ENCODE peak calls at places on chromosomes 4 and X, in ten cellular contexts. One of them, this sample, is unnamed.

GRCh38 chr4:54687887-54688841 is 30.4 kb downstream of the KIT start:
- DNase-seq in GM13976: no peak
- DNase-seq in Caco-2: no peak
- DNase-seq in non-pigmented ciliary epithelial cell: peak; percentile 6
- DNase-seq in uterus: no peak
- DNase-seq in left ventricle myocardium inferior: no peak
- DNase-seq in left kidney: no peak
- DNase-seq in GM19239: no peak
- DNase-seq in naive thymus-derived CD8-positive, alpha-beta T cell: no peak
- DNase-seq in NCI-H1105: no peak
- DNase-seq in this sample: no peak

GRCh38 chr4:164959896-164960295 is 17.6 kb downstream of the TRIM61 start:
- DNase-seq in GM13976: no peak
- DNase-seq in Caco-2: no peak
- DNase-seq in non-pigmented ciliary epithelial cell: no peak
- DNase-seq in uterus: no peak
- DNase-seq in left ventricle myocardium inferior: no peak
- DNase-seq in left kidney: no peak
- DNase-seq in GM19239: no peak
- DNase-seq in naive thymus-derived CD8-positive, alpha-beta T cell: no peak
- DNase-seq in NCI-H1105: no peak
- DNase-seq in this sample: no peak

GRCh38 chrX:31593353-31593752 is 521.5 kb upstream of the FTHL17 start:
- DNase-seq in GM13976: no peak
- DNase-seq in Caco-2: no peak
- DNase-seq in non-pigmented ciliary epithelial cell: no peak
- DNase-seq in uterus: no peak
- DNase-seq in left ventricle myocardium inferior: no peak
- DNase-seq in left kidney: no peak
- DNase-seq in GM19239: no peak
- DNase-seq in naive thymus-derived CD8-positive, alpha-beta T cell: no peak
- DNase-seq in NCI-H1105: no peak
- DNase-seq in this sample: no peak

GRCh38 chrX:67334323-67334722 is 209.5 kb upstream of the AR start:
- DNase-seq in GM13976: no peak
- DNase-seq in Caco-2: no peak
- DNase-seq in non-pigmented ciliary epithelial cell: no peak
- DNase-seq in uterus: no peak
- DNase-seq in left ventricle myocardium inferior: no peak
- DNase-seq in left kidney: no peak
- DNase-seq in GM19239: no peak
- DNase-seq in naive thymus-derived CD8-positive, alpha-beta T cell: no peak
- DNase-seq in NCI-H1105: no peak
- DNase-seq in this sample: no peak

GRCh38 chr4:138192113-138192512 is 50.0 kb downstream of the SLC7A11 start:
- DNase-seq in GM13976: no peak
- DNase-seq in Caco-2: no peak
- DNase-seq in non-pigmented ciliary epithelial cell: no peak
- DNase-seq in uterus: no peak
- DNase-seq in left ventricle myocardium inferior: no peak
- DNase-seq in left kidney: no peak
- DNase-seq in GM19239: no peak
- DNase-seq in naive thymus-derived CD8-positive, alpha-beta T cell: no peak
- DNase-seq in NCI-H1105: no peak
- DNase-seq in this sample: no peak

GRCh38 chr4:7978489-7978888 is 38.8 kb upstream of the AFAP1 start:
- DNase-seq in GM13976: no peak
- DNase-seq in Caco-2: peak; percentile 71
- DNase-seq in non-pigmented ciliary epithelial cell: no peak
- DNase-seq in uterus: no peak
- DNase-seq in left ventricle myocardium inferior: no peak
- DNase-seq in left kidney: no peak
- DNase-seq in GM19239: no peak
- DNase-seq in naive thymus-derived CD8-positive, alpha-beta T cell: no peak
- DNase-seq in NCI-H1105: peak; percentile 74
- DNase-seq in this sample: no peak

GRCh38 chr4:91990726-91991125 is 313.0 kb upstream of the GRID2 start:
- DNase-seq in GM13976: no peak
- DNase-seq in Caco-2: no peak
- DNase-seq in non-pigmented ciliary epithelial cell: no peak
- DNase-seq in uterus: no peak
- DNase-seq in left ventricle myocardium inferior: no peak
- DNase-seq in left kidney: no peak
- DNase-seq in GM19239: no peak
- DNase-seq in naive thymus-derived CD8-positive, alpha-beta T cell: no peak
- DNase-seq in NCI-H1105: no peak
- DNase-seq in this sample: no peak

GRCh38 chr4:48908687-48909086 is 2.1 kb upstream of the OCIAD2 start:
- DNase-seq in GM13976: no peak
- DNase-seq in Caco-2: no peak
- DNase-seq in non-pigmented ciliary epithelial cell: no peak
- DNase-seq in uterus: no peak
- DNase-seq in left ventricle myocardium inferior: no peak
- DNase-seq in left kidney: no peak
- DNase-seq in GM19239: no peak
- DNase-seq in naive thymus-derived CD8-positive, alpha-beta T cell: no peak
- DNase-seq in NCI-H1105: no peak
- DNase-seq in this sample: no peak

GRCh38 chrX:106862972-106863688 is 40.0 kb downstream of the RIPPLY1 start:
- DNase-seq in GM13976: peak; percentile 26
- DNase-seq in Caco-2: peak; percentile 29
- DNase-seq in non-pigmented ciliary epithelial cell: no peak
- DNase-seq in uterus: no peak
- DNase-seq in left ventricle myocardium inferior: no peak
- DNase-seq in left kidney: peak; percentile 38
- DNase-seq in GM19239: no peak
- DNase-seq in naive thymus-derived CD8-positive, alpha-beta T cell: no peak
- DNase-seq in NCI-H1105: no peak
- DNase-seq in this sample: no peak

GRCh38 chr4:1711055-1711905 is 839 bp downstream of the SLBP start:
- DNase-seq in GM13976: peak; percentile 48
- DNase-seq in Caco-2: no peak
- DNase-seq in non-pigmented ciliary epithelial cell: no peak
- DNase-seq in uterus: peak; percentile 37
- DNase-seq in left ventricle myocardium inferior: peak; percentile 50
- DNase-seq in left kidney: peak; percentile 71
- DNase-seq in GM19239: no peak
- DNase-seq in naive thymus-derived CD8-positive, alpha-beta T cell: no peak
- DNase-seq in NCI-H1105: no peak
- DNase-seq in this sample: no peak

GRCh38 chrX:74421181-74422028 is at the start of gene SLC16A2:
- DNase-seq in GM13976: peak; percentile 58
- DNase-seq in Caco-2: peak; percentile 32
- DNase-seq in non-pigmented ciliary epithelial cell: no peak
- DNase-seq in uterus: peak; percentile 83
- DNase-seq in left ventricle myocardium inferior: peak; percentile 70
- DNase-seq in left kidney: peak; percentile 96
- DNase-seq in GM19239: no peak
- DNase-seq in naive thymus-derived CD8-positive, alpha-beta T cell: no peak
- DNase-seq in NCI-H1105: peak; percentile 10
- DNase-seq in this sample: peak; percentile 67

GRCh38 chr4:82774711-82775171 is 23.9 kb downstream of the SCD5 start:
- DNase-seq in GM13976: no peak
- DNase-seq in Caco-2: no peak
- DNase-seq in non-pigmented ciliary epithelial cell: no peak
- DNase-seq in uterus: no peak
- DNase-seq in left ventricle myocardium inferior: no peak
- DNase-seq in left kidney: peak; percentile 69
- DNase-seq in GM19239: no peak
- DNase-seq in naive thymus-derived CD8-positive, alpha-beta T cell: no peak
- DNase-seq in NCI-H1105: no peak
- DNase-seq in this sample: no peak

GRCh38 chr4:94534401-94535312 is 82.9 kb downstream of the PDLIM5 start:
- DNase-seq in GM13976: peak; percentile 22
- DNase-seq in Caco-2: peak; percentile 45
- DNase-seq in non-pigmented ciliary epithelial cell: no peak
- DNase-seq in uterus: no peak
- DNase-seq in left ventricle myocardium inferior: no peak
- DNase-seq in left kidney: no peak
- DNase-seq in GM19239: peak; percentile 8
- DNase-seq in naive thymus-derived CD8-positive, alpha-beta T cell: no peak
- DNase-seq in NCI-H1105: no peak
- DNase-seq in this sample: no peak

This sample was measured in right atrium auricular region.